ENCODE peak calls at places on chromosomes 11 and 22, in five cellular contexts. T is SK-N-SH, J is transverse colon, I is sigmoid colon, X is HL-60. R is an unnamed sample.

GRCh38 chr22:50705219-50705691 is 32.6 kb downstream of the SHANK3 start:
- DNase-seq in T (peak), J (no peak), I (peak), X (peak), R (peak)

GRCh38 chr11:61830318-61831105 is 2.4 kb downstream of the FADS2 start:
- DNase-seq in T (no peak), J (no peak), I (no peak), X (no peak), R (no peak)

GRCh38 chr11:34962034-34962433 is 45.6 kb downstream of the PDHX start:
- DNase-seq in T (no peak), J (no peak), I (no peak), X (no peak), R (no peak)

GRCh38 chr11:111176603-111177002 is 68.9 kb upstream of the POU2AF2 start:
- DNase-seq in T (no peak), J (no peak), I (no peak), X (no peak), R (no peak)

GRCh38 chr11:15346907-15347306 is 232.2 kb downstream of the INSC start:
- DNase-seq in T (no peak), J (no peak), I (no peak), X (no peak), R (no peak)

GRCh38 chr11:46617451-46618314 is at the start of gene ATG13:
- DNase-seq in T (peak), J (peak), I (peak), X (peak), R (peak)

GRCh38 chr22:49564666-49565515 is 262.8 kb downstream of the BRD1 start:
- DNase-seq in T (no peak), J (no peak), I (peak), X (no peak), R (no peak)

GRCh38 chr11:57321996-57322880 is 2.5 kb downstream of the TNKS1BP1 start:
- DNase-seq in T (peak), J (peak), I (peak), X (no peak), R (peak)

GRCh38 chr11:123111465-123111864 is 49.5 kb upstream of the HSPA8 start:
- DNase-seq in T (peak), J (no peak), I (no peak), X (peak), R (no peak)

GRCh38 chr11:46649180-46649738 is 31.9 kb downstream of the ATG13 start:
- DNase-seq in T (peak), J (peak), I (peak), X (no peak), R (no peak)

GRCh38 chr22:33823552-33823951 is 96.7 kb downstream of the LARGE1 start:
- DNase-seq in T (no peak), J (no peak), I (no peak), X (no peak), R (no peak)

GRCh38 chr11:110297082-110297725 is 790 bp upstream of the RDX start:
- DNase-seq in T (no peak), J (no peak), I (no peak), X (no peak), R (no peak)

GRCh38 chr11:17642980-17643379 is 76.4 kb upstream of the MYOD1 start:
- DNase-seq in T (peak), J (no peak), I (no peak), X (no peak), R (no peak)

GRCh38 chr11:47247502-47247901 is 1.1 kb downstream of the ACP2 start:
- DNase-seq in T (peak), J (no peak), I (no peak), X (no peak), R (no peak)

GRCh38 chr11:72237112-72237931 is 6.7 kb downstream of the PHOX2A start:
- DNase-seq in T (peak), J (no peak), I (peak), X (no peak), R (no peak)

GRCh38 chr22:21025763-21026755 is 6.3 kb downstream of the SLC7A4 start:
- DNase-seq in T (no peak), J (no peak), I (no peak), X (no peak), R (no peak)

GRCh38 chr11:125939081-125939521 is 6.7 kb upstream of the VSIG10L2 start:
- DNase-seq in T (no peak), J (no peak), I (no peak), X (no peak), R (peak)

GRCh38 chr11:114179234-114179941 is 116.8 kb upstream of the NNMT start:
- DNase-seq in T (no peak), J (peak), I (peak), X (no peak), R (peak)

GRCh38 chr22:34045311-34045710 is 125.0 kb upstream of the LARGE1 start:
- DNase-seq in T (no peak), J (no peak), I (no peak), X (no peak), R (no peak)

GRCh38 chr11:8871283-8871775 is 39.7 kb upstream of the AKIP1 start:
- DNase-seq in T (peak), J (peak), I (peak), X (no peak), R (peak)

GRCh38 chr11:61297341-61297740 is 2.2 kb upstream of the VWCE start:
- DNase-seq in T (no peak), J (no peak), I (no peak), X (no peak), R (no peak)

GRCh38 chr11:61065955-61066638 is 36.2 kb upstream of the CD5 start:
- DNase-seq in T (no peak), J (no peak), I (peak), X (no peak), R (no peak)

GRCh38 chr11:20088368-20089260 is 71.7 kb downstream of the DBX1 start:
- DNase-seq in T (no peak), J (no peak), I (no peak), X (no peak), R (no peak)

GRCh38 chr11:95566151-95566670 is 223.4 kb downstream of the FAM76B start:
- DNase-seq in T (no peak), J (no peak), I (no peak), X (no peak), R (no peak)

GRCh38 chr22:44254811-44255210 is 57.9 kb downstream of the SHISAL1 start:
- DNase-seq in T (no peak), J (no peak), I (no peak), X (no peak), R (peak)

GRCh38 chr11:8080674-8081590 is at the start of gene TUB:
- DNase-seq in T (peak), J (no peak), I (no peak), X (no peak), R (peak)

GRCh38 chr11:103798456-103798855 is 238.0 kb upstream of the DDI1 start:
- DNase-seq in T (no peak), J (no peak), I (no peak), X (no peak), R (no peak)

GRCh38 chr11:33445761-33446161 is 188.6 kb downstream of the HIPK3 start:
- DNase-seq in T (no peak), J (no peak), I (no peak), X (no peak), R (no peak)

GRCh38 chr11:17548444-17548843 is 1.4 kb downstream of the OTOG start:
- DNase-seq in T (no peak), J (no peak), I (no peak), X (no peak), R (no peak)

GRCh38 chr11:86116996-86117705 is 48.3 kb upstream of the PICALM start:
- DNase-seq in T (no peak), J (no peak), I (no peak), X (no peak), R (no peak)

GRCh38 chr11:119704849-119705248 is 24.2 kb downstream of the NECTIN1 start:
- DNase-seq in T (no peak), J (no peak), I (no peak), X (no peak), R (no peak)

GRCh38 chr11:3169235-3169951 is 4.3 kb upstream of the OSBPL5 start:
- DNase-seq in T (no peak), J (peak), I (peak), X (peak), R (peak)

GRCh38 chr11:1042626-1043562 is 6.4 kb upstream of the MUC6 start:
- DNase-seq in T (peak), J (no peak), I (peak), X (no peak), R (no peak)

GRCh38 chr11:95147364-95147905 is 57.8 kb downstream of the ENDOD1 start:
- DNase-seq in T (peak), J (no peak), I (peak), X (no peak), R (no peak)

GRCh38 chr11:85815186-85815911 is 4.4 kb upstream of the SYTL2 start:
- DNase-seq in T (no peak), J (no peak), I (no peak), X (no peak), R (no peak)

GRCh38 chr11:106763516-106763915 is 254.8 kb downstream of the GUCY1A2 start:
- DNase-seq in T (no peak), J (no peak), I (no peak), X (no peak), R (no peak)

GRCh38 chr11:103637250-103637649 is 399.2 kb upstream of the DDI1 start:
- DNase-seq in T (no peak), J (no peak), I (no peak), X (no peak), R (no peak)

GRCh38 chr11:94948070-94948617 is 25.2 kb downstream of the CWC15 start:
- DNase-seq in T (no peak), J (no peak), I (no peak), X (no peak), R (no peak)

GRCh38 chr11:31809857-31810778 is 1.0 kb downstream of the PAX6 start:
- DNase-seq in T (peak), J (no peak), I (peak), X (no peak), R (no peak)

GRCh38 chr11:31813242-31813960 is 2.3 kb upstream of the PAX6 start:
- DNase-seq in T (peak), J (no peak), I (no peak), X (no peak), R (no peak)

GRCh38 chr11:31810779-31811647 is at the start of gene PAX6:
- DNase-seq in T (peak), J (peak), I (peak), X (peak), R (no peak)

GRCh38 chr11:31813961-31814868 is 3.1 kb upstream of the PAX6 start:
- DNase-seq in T (peak), J (no peak), I (peak), X (no peak), R (no peak)

DNA sequence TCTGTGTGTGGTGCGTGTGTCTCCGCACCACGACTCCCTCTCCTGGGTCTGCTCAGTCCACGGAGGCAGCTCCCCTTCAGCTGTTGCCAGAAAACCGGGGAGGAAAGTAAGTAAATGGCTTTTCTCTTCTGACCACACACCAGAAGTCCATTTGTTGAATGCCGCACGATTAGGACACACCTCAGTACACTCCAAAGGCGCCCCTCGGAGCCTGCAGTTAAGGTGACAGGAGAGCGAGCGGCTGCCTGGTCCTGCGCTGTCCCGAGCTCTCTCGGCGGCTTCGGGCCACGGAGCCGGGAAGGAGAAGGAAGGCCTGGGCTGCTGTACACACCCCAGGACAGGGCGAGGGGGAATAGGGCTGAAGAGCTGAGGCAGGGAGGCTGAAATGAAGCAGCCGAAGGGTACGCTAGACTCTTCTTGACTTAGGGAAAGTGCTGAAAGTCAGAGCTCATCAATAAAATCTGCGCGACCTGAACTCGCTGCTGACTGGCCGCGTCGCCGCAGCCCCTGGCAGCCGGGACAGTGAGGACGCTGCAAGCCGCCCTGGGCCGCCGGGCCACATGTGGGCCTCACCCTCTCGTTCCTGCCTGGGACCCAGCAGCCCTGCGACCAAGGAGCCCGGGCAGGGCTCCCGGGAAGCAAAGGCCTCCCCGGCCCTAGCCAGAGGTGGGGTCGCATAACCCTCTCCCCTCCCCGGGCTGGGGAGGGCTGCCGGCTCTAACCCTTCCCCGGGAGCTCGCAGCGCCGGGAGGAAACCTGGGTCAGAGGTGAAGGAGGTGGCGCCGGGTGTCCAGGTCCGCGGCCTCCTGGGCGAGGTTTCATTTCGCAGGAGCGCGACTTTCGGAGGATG is 1.5 kb upstream of the PAX6 start:
- DNase-seq in T (peak), J (no peak), I (no peak), X (no peak), R (no peak)
- H3K4me3 ChIP-seq in T (peak), J (peak), I (peak), X (peak), R (peak)

GRCh38 chr11:134980819-134981710 is 569.0 kb upstream of the B3GAT1 start:
- DNase-seq in T (no peak), J (no peak), I (no peak), X (no peak), R (no peak)
- TF ChIP-seq POLR2AphosphoS5 in T (no peak), J (no peak), I (no peak), X (no peak), R (no peak)

GRCh38 chr11:116194156-116194904 is 578.5 kb downstream of the BUD13 start:
- DNase-seq in T (no peak), J (no peak), I (no peak), X (no peak), R (no peak)
- H3K4me3 ChIP-seq in T (peak), J (peak), I (no peak), X (no peak), R (peak)

GRCh38 chr22:31089101-31090100 is 8.3 kb downstream of the SMTN start:
- DNase-seq in T (peak), J (peak), I (peak), X (peak), R (peak)
- TF ChIP-seq POLR2AphosphoS5 in T (no peak), J (no peak), I (peak), X (no peak), R (no peak)

GRCh38 chr11:65381721-65382035 is 768 bp downstream of the SLC25A45 start:
- DNase-seq in T (no peak), J (no peak), I (no peak), X (peak), R (no peak)

GRCh38 chr11:65379698-65380459 is 2.6 kb downstream of the SLC25A45 start:
- DNase-seq in T (no peak), J (no peak), I (no peak), X (no peak), R (no peak)

GRCh38 chr11:65382036-65382803 is at the start of gene SLC25A45:
- DNase-seq in T (peak), J (peak), I (peak), X (peak), R (peak)

GRCh38 chr11:65378928-65379638 is 3.4 kb downstream of the SLC25A45 start:
- DNase-seq in T (no peak), J (no peak), I (no peak), X (no peak), R (no peak)

GRCh38 chr11:65380460-65381126 is 1.9 kb downstream of the SLC25A45 start:
- DNase-seq in T (no peak), J (peak), I (no peak), X (no peak), R (no peak)
- H3K4me3 ChIP-seq in T (no peak), J (no peak), I (no peak), X (no peak), R (no peak)

GRCh38 chr11:77503006-77503405 is 29.1 kb upstream of the PAK1 start:
- DNase-seq in T (peak), J (no peak), I (no peak), X (no peak), R (no peak)
- TF ChIP-seq POLR2AphosphoS5 in T (no peak), J (no peak), I (no peak), X (no peak), R (no peak)

DNA sequence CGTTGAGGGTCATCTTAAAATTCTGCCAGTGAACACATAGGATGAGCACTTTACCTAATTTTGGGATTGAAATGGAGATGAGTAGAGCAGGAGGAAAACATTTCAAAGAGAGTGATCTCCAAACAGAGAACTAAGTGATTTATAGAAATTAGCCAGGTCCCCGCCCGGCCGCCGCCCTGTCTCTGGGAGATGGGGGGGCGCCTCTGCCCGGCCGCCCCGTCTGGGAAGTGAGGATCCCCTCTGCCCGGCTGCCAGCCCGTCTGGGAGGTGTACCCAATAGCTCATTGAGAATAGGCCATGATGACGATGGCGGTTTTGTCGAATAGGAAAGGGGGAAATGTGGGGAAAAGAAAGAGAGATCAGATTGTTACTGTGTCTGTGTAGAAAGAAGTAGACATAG is 276.7 kb upstream of the C11orf87 start:
- DNase-seq in T (no peak), J (no peak), I (no peak), X (no peak), R (no peak)
- H3K4me3 ChIP-seq in T (no peak), J (no peak), I (no peak), X (no peak), R (no peak)

GRCh38 chr11:10114593-10115404 is 179.2 kb downstream of the SBF2 start:
- DNase-seq in T (no peak), J (no peak), I (no peak), X (no peak), R (no peak)
- TF ChIP-seq POLR2AphosphoS5 in T (no peak), J (no peak), I (no peak), X (no peak), R (no peak)

DNA sequence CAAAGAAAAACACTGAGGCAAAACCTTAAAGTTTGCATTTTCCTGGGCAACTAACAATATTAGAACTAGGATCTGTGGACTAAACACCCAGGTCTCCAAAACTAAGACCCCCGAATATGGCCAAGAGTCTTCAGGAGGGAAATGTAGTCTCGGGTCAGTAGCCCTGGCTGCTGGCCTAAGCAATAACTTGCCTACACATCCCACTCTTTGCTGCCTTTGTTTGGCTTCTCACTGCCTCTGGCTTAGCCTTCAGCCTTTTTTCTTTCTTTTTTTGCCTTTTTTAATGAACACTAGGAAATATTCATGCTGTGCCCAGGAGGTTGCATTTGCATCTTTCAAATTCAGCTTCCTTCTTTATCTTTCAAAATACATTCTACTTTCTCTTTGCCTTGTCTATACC is 164.8 kb upstream of the TRPC6 start:
- DNase-seq in T (no peak), J (no peak), I (no peak), X (no peak), R (no peak)
- H3K4me3 ChIP-seq in T (no peak), J (no peak), I (no peak), X (no peak), R (no peak)

R was measured in stomach.